ENCODE peak calls at places on chromosomes 2 and 18, in seven cellular contexts. One of them, this sample, is unnamed.

GRCh38 chr2:171966268-171966667 is 33.5 kb upstream of the METAP1D start:
- DNase-seq in hepatocyte: no peak
- DNase-seq in neural progenitor cell: no peak
- DNase-seq in PC-3: no peak
- DNase-seq in GM23338: no peak
- DNase-seq in HCT116: no peak
- DNase-seq in MM.1S: no peak
- DNase-seq in this sample: no peak

GRCh38 chr18:65287642-65288041 is 463.2 kb upstream of the CDH7 start:
- DNase-seq in hepatocyte: no peak
- DNase-seq in neural progenitor cell: no peak
- DNase-seq in PC-3: peak; percentile 8
- DNase-seq in GM23338: no peak
- DNase-seq in HCT116: no peak
- DNase-seq in MM.1S: no peak
- DNase-seq in this sample: no peak

GRCh38 chr2:18117592-18117991 is 239.1 kb downstream of the KCNS3 start:
- DNase-seq in hepatocyte: peak; percentile 34
- DNase-seq in neural progenitor cell: peak; percentile 43
- DNase-seq in PC-3: peak; percentile 56
- DNase-seq in GM23338: peak; percentile 78
- DNase-seq in HCT116: peak; percentile 13
- DNase-seq in MM.1S: peak; percentile 79
- DNase-seq in this sample: peak; percentile 67

GRCh38 chr2:160891353-160891740 is 268.9 kb upstream of the TANK start:
- DNase-seq in hepatocyte: peak; percentile 7
- DNase-seq in neural progenitor cell: no peak
- DNase-seq in PC-3: no peak
- DNase-seq in GM23338: no peak
- DNase-seq in HCT116: no peak
- DNase-seq in MM.1S: no peak
- DNase-seq in this sample: no peak

GRCh38 chr2:15614545-15615309 is 23.1 kb downstream of the DDX1 start:
- DNase-seq in hepatocyte: no peak
- DNase-seq in neural progenitor cell: no peak
- DNase-seq in PC-3: no peak
- DNase-seq in GM23338: no peak
- DNase-seq in HCT116: no peak
- DNase-seq in MM.1S: no peak
- DNase-seq in this sample: peak; percentile 11

GRCh38 chr2:4628931-4629565 is 925.7 kb downstream of the DCDC2C start:
- DNase-seq in hepatocyte: no peak
- DNase-seq in neural progenitor cell: peak; percentile 18
- DNase-seq in PC-3: no peak
- DNase-seq in GM23338: no peak
- DNase-seq in HCT116: no peak
- DNase-seq in MM.1S: peak; percentile 34
- DNase-seq in this sample: no peak

GRCh38 chr18:63319383-63320040 is at the start of gene BCL2:
- DNase-seq in hepatocyte: peak; percentile 16
- DNase-seq in neural progenitor cell: peak; percentile 73
- DNase-seq in PC-3: peak; percentile 10
- DNase-seq in GM23338: peak; percentile 62
- DNase-seq in HCT116: no peak
- DNase-seq in MM.1S: peak; percentile 42
- DNase-seq in this sample: peak; percentile 67

GRCh38 chr2:67625671-67626070 is 228.5 kb downstream of the ETAA1 start:
- DNase-seq in hepatocyte: no peak
- DNase-seq in neural progenitor cell: no peak
- DNase-seq in PC-3: peak; percentile 46
- DNase-seq in GM23338: no peak
- DNase-seq in HCT116: no peak
- DNase-seq in MM.1S: no peak
- DNase-seq in this sample: peak; percentile 85

GRCh38 chr2:70790079-70790963 is at the start of gene FIGLA:
- DNase-seq in hepatocyte: no peak
- DNase-seq in neural progenitor cell: peak; percentile 71
- DNase-seq in PC-3: no peak
- DNase-seq in GM23338: peak; percentile 73
- DNase-seq in HCT116: no peak
- DNase-seq in MM.1S: no peak
- DNase-seq in this sample: no peak

GRCh38 chr18:24054130-24054529 is 39.6 kb downstream of the TTC39C start:
- DNase-seq in hepatocyte: no peak
- DNase-seq in neural progenitor cell: no peak
- DNase-seq in PC-3: no peak
- DNase-seq in GM23338: no peak
- DNase-seq in HCT116: no peak
- DNase-seq in MM.1S: no peak
- DNase-seq in this sample: peak; percentile 52

GRCh38 chr2:239157766-239158165 is 243.1 kb downstream of the HDAC4 start:
- DNase-seq in hepatocyte: peak; percentile 48
- DNase-seq in neural progenitor cell: peak; percentile 65
- DNase-seq in PC-3: peak; percentile 61
- DNase-seq in GM23338: peak; percentile 73
- DNase-seq in HCT116: peak; percentile 8
- DNase-seq in MM.1S: peak; percentile 80
- DNase-seq in this sample: no peak

GRCh38 chr2:240991378-240992263 is 6.8 kb upstream of the SNED1 start:
- DNase-seq in hepatocyte: peak; percentile 68
- DNase-seq in neural progenitor cell: no peak
- DNase-seq in PC-3: peak; percentile 94
- DNase-seq in GM23338: peak; percentile 48
- DNase-seq in HCT116: peak; percentile 80
- DNase-seq in MM.1S: no peak
- DNase-seq in this sample: peak; percentile 98

GRCh38 chr2:97871096-97871780 is 124.5 kb downstream of the TMEM131 start:
- DNase-seq in hepatocyte: no peak
- DNase-seq in neural progenitor cell: no peak
- DNase-seq in PC-3: peak; percentile 97
- DNase-seq in GM23338: no peak
- DNase-seq in HCT116: peak; percentile 60
- DNase-seq in MM.1S: no peak
- DNase-seq in this sample: peak; percentile 85

GRCh38 chr2:51153236-51153635 is 121.3 kb upstream of the NRXN1 start:
- DNase-seq in hepatocyte: no peak
- DNase-seq in neural progenitor cell: no peak
- DNase-seq in PC-3: no peak
- DNase-seq in GM23338: no peak
- DNase-seq in HCT116: no peak
- DNase-seq in MM.1S: no peak
- DNase-seq in this sample: no peak

GRCh38 chr2:51213826-51214225 is 181.9 kb upstream of the NRXN1 start:
- DNase-seq in hepatocyte: no peak
- DNase-seq in neural progenitor cell: no peak
- DNase-seq in PC-3: peak; percentile 4
- DNase-seq in GM23338: no peak
- DNase-seq in HCT116: no peak
- DNase-seq in MM.1S: no peak
- DNase-seq in this sample: no peak

DNA sequence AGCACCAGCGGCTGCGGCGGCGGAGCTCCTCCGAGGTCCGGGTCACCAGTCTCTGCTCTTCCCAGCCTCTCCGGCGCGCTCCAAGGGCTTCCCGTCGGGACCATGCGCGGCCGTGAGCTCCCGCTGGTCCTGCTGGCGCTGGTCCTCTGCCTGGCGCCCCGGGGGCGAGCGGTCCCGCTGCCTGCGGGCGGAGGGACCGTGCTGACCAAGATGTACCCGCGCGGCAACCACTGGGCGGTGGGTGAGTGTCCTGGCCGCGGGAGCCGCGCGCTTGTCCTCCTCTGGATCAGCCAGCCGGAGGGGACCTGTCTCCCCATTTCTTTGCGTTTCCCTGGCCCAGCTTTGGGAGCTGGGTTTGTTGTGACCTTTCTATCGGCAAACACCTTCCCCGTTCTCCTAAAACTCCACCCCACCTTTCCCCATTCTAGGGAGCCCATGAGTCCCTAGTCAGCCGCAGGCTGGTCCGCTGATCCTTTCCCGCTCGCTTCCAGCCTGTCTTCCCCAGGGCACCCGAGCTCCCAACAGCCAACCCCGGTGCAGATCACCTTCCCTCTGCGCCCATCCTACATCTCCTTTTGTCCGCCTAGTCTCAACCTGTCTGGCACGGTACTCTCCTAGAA is 316 bp downstream of the GRP start:
- DNase-seq in hepatocyte: no peak
- DNase-seq in neural progenitor cell: peak; percentile 65
- DNase-seq in PC-3: no peak
- DNase-seq in GM23338: peak; percentile 68
- DNase-seq in HCT116: no peak
- DNase-seq in MM.1S: no peak
- DNase-seq in this sample: peak; percentile 27
- TF ChIP-seq EZH2 in hepatocyte: peak; percentile 22
- TF ChIP-seq EZH2 in neural progenitor cell: peak; percentile 39
- TF ChIP-seq EZH2 in PC-3: peak; percentile 54
- TF ChIP-seq EZH2 in GM23338: peak; percentile 96
- TF ChIP-seq EZH2 in HCT116: no peak
- TF ChIP-seq EZH2 in MM.1S: no peak
- TF ChIP-seq EZH2 in this sample: peak; percentile 93

GRCh38 chr2:48070415-48070814 is 164.1 kb upstream of the FBXO11 start:
- DNase-seq in hepatocyte: no peak
- DNase-seq in neural progenitor cell: no peak
- DNase-seq in PC-3: no peak
- DNase-seq in GM23338: no peak
- DNase-seq in HCT116: no peak
- DNase-seq in MM.1S: no peak
- DNase-seq in this sample: no peak

GRCh38 chr2:48072556-48072955 is 166.3 kb upstream of the FBXO11 start:
- DNase-seq in hepatocyte: no peak
- DNase-seq in neural progenitor cell: no peak
- DNase-seq in PC-3: no peak
- DNase-seq in GM23338: no peak
- DNase-seq in HCT116: no peak
- DNase-seq in MM.1S: no peak
- DNase-seq in this sample: no peak
- H3K4me3 ChIP-seq in hepatocyte: no peak overlapping the region
- H3K4me3 ChIP-seq in neural progenitor cell: no peak overlapping the region
- H3K4me3 ChIP-seq in PC-3: no peak overlapping the region
- H3K4me3 ChIP-seq in GM23338: no peak overlapping the region
- H3K4me3 ChIP-seq in HCT116: no peak overlapping the region
- H3K4me3 ChIP-seq in MM.1S: no peak overlapping the region
- H3K4me3 ChIP-seq in this sample: no peak overlapping the region

GRCh38 chr2:62032096-62032495 is 126.6 kb downstream of the COMMD1 start:
- DNase-seq in hepatocyte: no peak
- DNase-seq in neural progenitor cell: no peak
- DNase-seq in PC-3: no peak
- DNase-seq in GM23338: no peak
- DNase-seq in HCT116: no peak
- DNase-seq in MM.1S: no peak
- DNase-seq in this sample: no peak
- TF ChIP-seq EZH2phosphoT487 in hepatocyte: no peak
- TF ChIP-seq EZH2phosphoT487 in neural progenitor cell: no peak
- TF ChIP-seq EZH2phosphoT487 in PC-3: no peak
- TF ChIP-seq EZH2phosphoT487 in GM23338: no peak
- TF ChIP-seq EZH2phosphoT487 in HCT116: no peak
- TF ChIP-seq EZH2phosphoT487 in MM.1S: no peak
- TF ChIP-seq EZH2phosphoT487 in this sample: no peak

DNA sequence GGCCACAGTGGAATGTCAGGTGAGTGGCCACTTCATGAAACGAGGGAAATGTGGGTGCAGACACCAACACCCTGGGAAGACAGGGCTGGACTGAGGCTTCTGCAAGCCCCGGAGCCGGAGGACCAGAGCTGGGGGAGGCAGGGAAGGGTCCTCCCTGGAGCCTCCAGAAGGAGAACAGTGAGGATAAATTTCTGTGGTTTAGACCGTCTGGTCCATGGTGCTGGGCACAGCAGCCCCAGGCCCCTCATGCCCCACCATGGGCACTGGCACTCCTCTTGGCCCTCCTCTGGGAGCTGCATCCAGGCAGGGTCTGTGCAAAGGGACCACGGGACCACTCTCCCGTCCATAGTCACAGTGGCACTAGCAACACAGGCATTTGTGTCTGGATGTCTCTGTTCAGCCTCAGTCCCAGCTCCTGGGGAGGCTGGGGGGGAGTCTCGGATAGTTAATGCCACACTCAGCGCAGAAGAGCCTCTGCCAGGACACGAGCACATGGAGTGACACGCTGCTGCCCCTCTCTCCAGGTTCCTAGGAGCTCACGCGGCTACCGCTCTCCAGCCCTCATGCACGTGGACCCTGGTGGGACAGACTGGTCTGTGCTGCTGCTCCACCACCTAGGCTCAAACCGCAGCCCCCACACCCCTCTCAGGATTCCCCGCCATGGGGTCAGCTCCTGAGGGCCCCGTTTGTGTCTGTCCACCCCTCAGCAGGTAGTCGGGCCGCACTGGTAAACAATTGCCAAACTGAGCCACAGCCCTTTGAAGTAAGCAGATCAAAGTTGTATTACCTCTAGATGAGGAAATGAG is 305.9 kb upstream of the SALL3 start:
- DNase-seq in hepatocyte: no peak
- DNase-seq in neural progenitor cell: no peak
- DNase-seq in PC-3: no peak
- DNase-seq in GM23338: no peak
- DNase-seq in HCT116: no peak
- DNase-seq in MM.1S: no peak
- DNase-seq in this sample: no peak
- TF ChIP-seq EZH2 in hepatocyte: no peak
- TF ChIP-seq EZH2 in neural progenitor cell: no peak
- TF ChIP-seq EZH2 in PC-3: no peak
- TF ChIP-seq EZH2 in GM23338: no peak
- TF ChIP-seq EZH2 in HCT116: no peak
- TF ChIP-seq EZH2 in MM.1S: no peak
- TF ChIP-seq EZH2 in this sample: no peak

This sample was measured in GM23248.